ENCODE peak calls at places on chromosomes 12 and 14, in four cellular contexts. K is A549, O is IMR-90, E is GM12878. U is an unnamed sample.

GRCh38 chr14:69107407-69108003 is 45.4 kb downstream of the DCAF5 start:
- DNase-seq in K (peak; percentile 71), O (peak; percentile 71), E (peak; percentile 20), U (peak; percentile 66)

GRCh38 chr12:65510584-65511050 is 232.1 kb downstream of the MSRB3 start:
- DNase-seq in K (no peak), O (no peak), E (no peak), U (peak; percentile 24)

GRCh38 chr12:67161322-67161918 is 107.7 kb upstream of the CAND1 start:
- DNase-seq in K (peak; percentile 51), O (peak; percentile 39), E (no peak), U (peak; percentile 46)

GRCh38 chr12:66403746-66404145 is 101.5 kb downstream of the HELB start:
- DNase-seq in K (no peak), O (no peak), E (no peak), U (no peak)

GRCh38 chr12:97642906-97643305 is 180.3 kb downstream of the RMST start:
- DNase-seq in K (no peak), O (no peak), E (no peak), U (no peak)

GRCh38 chr12:122730215-122731014 is at the start of gene HCAR1:
- DNase-seq in K (no peak), O (no peak), E (no peak), U (no peak)

GRCh38 chr14:59150990-59151389 is 37.5 kb upstream of the DAAM1 start:
- DNase-seq in K (no peak), O (no peak), E (no peak), U (no peak)

GRCh38 chr12:89160716-89161123 is 191.6 kb downstream of the DUSP6 start:
- DNase-seq in K (peak; percentile 28), O (peak; percentile 88), E (no peak), U (no peak)

GRCh38 chr12:48615681-48616080 is 45.8 kb upstream of the LALBA start:
- DNase-seq in K (no peak), O (no peak), E (no peak), U (no peak)

GRCh38 chr14:103544627-103545218 is 15.7 kb downstream of the TRMT61A start:
- DNase-seq in K (no peak), O (no peak), E (no peak), U (no peak)

DNA sequence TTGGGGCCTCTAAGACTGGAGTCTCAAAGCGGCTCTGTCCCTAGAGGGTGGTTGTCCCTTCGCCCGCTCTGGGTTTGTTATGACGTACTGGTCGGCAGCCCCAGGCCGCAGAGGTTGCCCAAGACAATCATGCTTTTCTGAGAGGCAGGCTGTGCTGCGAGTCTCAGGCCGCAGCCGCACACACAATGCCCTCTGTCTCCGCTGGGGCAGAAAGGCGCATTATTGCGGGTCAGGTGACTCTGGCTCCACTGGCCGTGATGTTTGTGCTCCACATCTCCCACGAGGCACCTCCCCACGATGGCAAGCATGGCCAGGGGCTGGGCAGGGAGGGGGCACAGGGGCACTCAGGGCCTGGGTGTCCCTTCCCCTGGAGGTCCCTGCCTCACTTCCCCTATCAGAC is 21.0 kb upstream of the PLEKHG3 start:
- DNase-seq in K (no peak), O (no peak), E (no peak), U (no peak)
- TF ChIP-seq BHLHE40 in K (no peak), O (no peak), E (no peak), U (no peak)

DNA sequence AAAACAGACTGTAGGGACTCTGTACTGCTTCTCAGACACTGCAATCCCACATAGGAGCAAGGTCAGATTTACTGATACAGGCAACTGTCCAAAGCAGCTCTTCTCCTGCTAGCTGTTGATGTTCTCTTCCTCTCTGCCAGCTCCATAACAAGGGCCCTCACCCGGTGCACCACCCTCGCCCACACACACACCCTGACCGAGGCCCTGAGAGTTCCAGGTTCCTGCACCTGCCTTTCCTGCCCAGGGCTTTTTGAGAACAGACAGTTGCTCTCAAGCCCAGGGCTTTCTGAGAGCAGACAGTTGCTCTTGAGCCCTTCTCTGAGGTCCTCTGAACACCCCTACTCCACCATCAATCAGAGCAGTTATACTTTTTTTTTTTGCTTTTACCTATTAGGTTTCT is 233.8 kb upstream of the GARIN6 start:
- DNase-seq in K (no peak), O (no peak), E (no peak), U (no peak)
- TF ChIP-seq BHLHE40 in K (no peak), O (no peak), E (no peak), U (no peak)

GRCh38 chr12:96210376-96211055 is 16.3 kb downstream of the ELK3 start:
- DNase-seq in K (no peak), O (no peak), E (no peak), U (no peak)
- TF ChIP-seq BHLHE40 in K (no peak), O (no peak), E (no peak), U (no peak)

DNA sequence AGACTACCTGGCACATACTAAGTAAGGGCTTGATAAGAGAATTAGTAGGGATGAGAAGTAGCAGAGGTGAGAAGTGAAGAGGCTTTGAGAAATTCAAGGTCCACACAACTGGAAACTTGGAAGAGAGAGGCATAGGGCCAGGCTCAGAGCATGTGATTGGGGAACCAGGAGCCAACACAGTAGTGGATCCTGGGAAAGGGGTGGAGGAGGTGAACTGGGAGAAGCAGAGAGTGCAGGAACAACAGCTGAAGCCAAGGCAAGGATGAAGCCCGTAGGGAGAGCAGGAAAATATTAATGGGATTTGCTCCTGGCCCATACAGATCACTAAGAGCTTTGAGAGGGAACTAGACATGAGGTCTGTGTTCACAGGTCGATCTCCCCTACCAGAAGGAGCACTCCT is 1.4 kb upstream of the ITGB7 start:
- DNase-seq in K (no peak), O (no peak), E (no peak), U (no peak)
- TF ChIP-seq BHLHE40 in K (no peak), O (no peak), E (no peak), U (no peak)

GRCh38 chr12:117039891-117040309 is 59.3 kb downstream of the TESC start:
- DNase-seq in K (no peak), O (no peak), E (no peak), U (no peak)

GRCh38 chr12:117037296-117038022 is 61.8 kb downstream of the TESC start:
- DNase-seq in K (no peak), O (peak; percentile 18), E (no peak), U (no peak)

GRCh38 chr12:117040496-117040895 is 58.7 kb downstream of the TESC start:
- DNase-seq in K (no peak), O (no peak), E (no peak), U (no peak)

GRCh38 chr12:117038023-117038680 is 61.1 kb downstream of the TESC start:
- DNase-seq in K (no peak), O (no peak), E (no peak), U (no peak)

DNA sequence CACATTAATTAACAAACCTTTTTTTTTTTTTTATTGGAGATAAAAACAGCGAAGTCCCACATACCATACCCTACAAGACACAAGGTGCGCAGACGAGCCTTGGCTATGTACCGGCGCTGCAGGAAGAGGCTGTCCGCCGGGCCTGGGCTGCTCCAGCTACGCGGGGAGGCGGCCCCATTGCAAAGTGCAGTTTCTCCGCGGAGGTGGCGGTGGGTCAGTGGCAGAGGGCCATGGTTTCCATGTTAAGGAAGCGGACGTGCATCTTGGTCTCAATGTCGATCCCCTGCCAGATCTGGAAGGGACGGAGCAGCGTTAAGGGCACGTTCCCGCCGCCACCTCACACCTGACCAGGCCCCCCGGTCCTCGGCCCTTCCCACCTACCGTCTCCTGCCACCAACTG is 60.3 kb downstream of the TESC start:
- DNase-seq in K (no peak), O (no peak), E (no peak), U (no peak)
- TF ChIP-seq BHLHE40 in K (no peak), O (no peak), E (no peak), U (no peak)

U was measured in HEK293T.